ENCODE peak calls at places on chromosomes 3 and 15, in five cellular contexts. V is OCI-LY7, J is left lung, C is A673, M is cardiac muscle cell. L is an unnamed sample. For H3K4me1 and H3K9me3, the result is how much of the 10 kb centered on the place peaks cover.

GRCh38 chr15:69853572-69853971 is 244.1 kb downstream of the TLE3 start:
- DNase-seq in V (no peak), J (no peak), C (peak), M (peak), L (no peak)

GRCh38 chr3:4774531-4774930 is 204.7 kb upstream of the BHLHE40 start:
- DNase-seq in V (no peak), J (no peak), C (no peak), M (no peak), L (no peak)

GRCh38 chr15:63832620-63833245 is 1.0 kb downstream of the HERC1 start:
- DNase-seq in V (peak), J (no peak), C (no peak), M (peak), L (no peak)

GRCh38 chr15:73110246-73110645 is 58.0 kb downstream of the NEO1 start:
- DNase-seq in V (no peak), J (no peak), C (no peak), M (no peak), L (no peak)

GRCh38 chr15:60507596-60508424 is 28.9 kb upstream of the ICE2 start:
- DNase-seq in V (peak), J (no peak), C (peak), M (peak), L (peak)

GRCh38 chr15:100105101-100105500 is 236.7 kb downstream of the ADAMTS17 start:
- DNase-seq in V (no peak), J (no peak), C (no peak), M (no peak), L (no peak)

GRCh38 chr3:168581718-168582332 is 486.1 kb upstream of the GOLIM4 start:
- DNase-seq in V (no peak), J (no peak), C (no peak), M (no peak), L (no peak)

GRCh38 chr3:138417559-138417982 is 16.8 kb upstream of the ESYT3 start:
- DNase-seq in V (peak), J (peak), C (peak), M (peak), L (peak)

GRCh38 chr3:161069441-161070251 is 35.5 kb downstream of the B3GALNT1 start:
- DNase-seq in V (peak), J (no peak), C (no peak), M (peak), L (no peak)

GRCh38 chr3:184037816-184038215 is 6.3 kb downstream of the HTR3D start:
- DNase-seq in V (no peak), J (no peak), C (no peak), M (no peak), L (no peak)

GRCh38 chr3:177131927-177132636 is 65.2 kb downstream of the TBL1XR1 start:
- DNase-seq in V (peak), J (no peak), C (no peak), M (no peak), L (no peak)

GRCh38 chr3:41118461-41119385 is 80.6 kb upstream of the CTNNB1 start:
- DNase-seq in V (no peak), J (no peak), C (no peak), M (no peak), L (no peak)

GRCh38 chr3:159798951-159799350 is 189.7 kb upstream of the IL12A start:
- DNase-seq in V (no peak), J (no peak), C (no peak), M (peak), L (no peak)

GRCh38 chr3:50165388-50166308 is 10.5 kb downstream of the SEMA3F start:
- DNase-seq in V (no peak), J (no peak), C (no peak), M (peak), L (peak)
- H3K4me1 ChIP-seq in V (under half), J (under half), C (under half), M (under half), L (under half)

GRCh38 chr3:196292281-196292923 is 4.9 kb upstream of the PCYT1A start:
- DNase-seq in V (peak), J (no peak), C (no peak), M (no peak), L (no peak)
- TF ChIP-seq CTCF in V (peak), J (no peak), C (no peak), M (no peak), L (no peak)

GRCh38 chr3:187049462-187050101 is 89.7 kb downstream of the RPL39L start:
- DNase-seq in V (no peak), J (no peak), C (no peak), M (no peak), L (no peak)
- H3K9me3 ChIP-seq in V (under half), J (under half), C (under half), M (under half), L (under half)

GRCh38 chr3:195441051-195441450 is 1.8 kb downstream of the ACAP2 start:
- DNase-seq in V (no peak), J (no peak), C (no peak), M (peak), L (no peak)

GRCh38 chr3:195441971-195442572 is 748 bp downstream of the ACAP2 start:
- DNase-seq in V (peak), J (peak), C (peak), M (peak), L (peak)

GRCh38 chr3:195438371-195438770 is 4.4 kb downstream of the ACAP2 start:
- DNase-seq in V (no peak), J (no peak), C (no peak), M (no peak), L (no peak)

GRCh38 chr3:195441476-195441970 is 1.3 kb downstream of the ACAP2 start:
- DNase-seq in V (peak), J (no peak), C (peak), M (peak), L (no peak)

GRCh38 chr3:195440379-195440778 is 2.4 kb downstream of the ACAP2 start:
- DNase-seq in V (no peak), J (no peak), C (no peak), M (no peak), L (no peak)
- H3K4me1 ChIP-seq in V (under half), J (under half), C (under half), M (under half), L (under half)

GRCh38 chr3:129314757-129315385 is 36.2 kb downstream of the HMCES start:
- DNase-seq in V (peak), J (peak), C (peak), M (peak), L (peak)
- TF ChIP-seq CTCF in V (peak), J (peak), C (peak), M (peak), L (no peak)

DNA sequence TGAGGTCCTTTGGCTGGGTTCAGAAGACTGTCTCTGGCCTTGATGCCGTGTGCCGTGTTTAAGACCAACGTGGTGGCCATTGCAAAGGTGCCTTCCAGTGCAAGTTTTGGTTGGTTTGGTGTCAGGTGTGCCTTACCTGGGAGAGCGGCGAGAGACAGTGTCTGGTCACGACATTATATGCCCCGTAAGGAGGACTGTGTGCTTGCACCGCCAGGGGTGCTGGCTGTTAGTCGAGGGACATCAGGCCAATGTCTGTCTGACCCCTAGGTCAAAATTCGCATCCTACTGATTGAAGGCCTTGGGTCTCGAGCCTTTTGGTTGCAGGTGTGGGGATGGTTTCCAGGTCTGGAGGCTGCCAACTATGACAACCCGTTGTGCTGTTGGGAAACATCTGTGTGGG is 111.9 kb downstream of the SNRPN start:
- DNase-seq in V (no peak), J (no peak), C (no peak), M (no peak), L (no peak)
- H3K9me3 ChIP-seq in V (under half), J (half or more), C (half or more), M (under half), L (under half)

GRCh38 chr3:38031022-38031994 is 1.9 kb upstream of the PLCD1 start:
- DNase-seq in V (no peak), J (peak), C (no peak), M (peak), L (no peak)
- H3K4me1 ChIP-seq in V (under half), J (under half), C (under half), M (under half), L (under half)

DNA sequence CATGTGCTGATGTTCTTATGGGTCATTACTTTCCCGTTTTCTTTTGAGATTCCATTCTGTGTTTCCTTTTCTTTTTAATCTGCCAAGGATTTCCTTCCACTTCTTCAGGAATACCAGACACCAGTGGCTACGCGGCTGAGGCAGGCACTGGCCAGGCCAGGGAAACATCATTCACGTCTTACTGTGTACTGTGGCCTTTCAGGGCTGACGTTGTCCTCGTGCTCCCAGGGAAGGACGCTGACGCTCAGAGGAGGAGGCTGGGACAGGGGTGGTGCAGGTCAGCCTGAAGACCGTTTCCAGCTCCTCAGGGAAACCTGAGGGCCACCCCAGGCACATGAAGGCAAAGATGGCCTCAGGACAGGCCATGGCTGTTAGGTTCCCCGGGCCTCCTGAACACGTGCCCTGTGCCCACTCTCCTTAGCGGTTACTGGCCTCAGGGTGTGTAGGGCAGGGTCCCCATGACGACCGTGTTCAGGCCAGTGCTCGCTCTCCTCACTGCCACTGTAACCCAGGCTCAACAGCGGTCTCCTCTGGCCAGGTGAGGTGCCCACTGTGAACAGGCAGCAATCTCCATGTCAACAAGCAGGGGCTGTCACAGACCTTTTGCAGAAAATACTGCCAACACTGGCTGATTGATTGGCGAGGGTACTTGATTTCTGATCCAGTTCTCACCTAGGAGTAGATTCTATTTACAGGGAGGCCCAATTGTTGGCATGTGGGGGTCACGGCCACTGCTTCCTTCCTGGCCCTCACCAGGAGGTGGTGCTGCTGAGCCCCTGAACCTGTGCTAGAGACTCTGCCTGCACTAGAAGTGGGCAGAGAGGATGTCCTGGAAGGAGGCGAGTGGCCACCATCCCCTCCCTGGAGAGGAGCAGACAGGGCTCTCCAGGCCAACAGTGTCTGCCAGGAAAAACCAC is 169.5 kb downstream of the ATP10A start:
- DNase-seq in V (peak), J (no peak), C (no peak), M (peak), L (no peak)
- TF ChIP-seq CTCF in V (peak), J (peak), C (peak), M (peak), L (peak)

DNA sequence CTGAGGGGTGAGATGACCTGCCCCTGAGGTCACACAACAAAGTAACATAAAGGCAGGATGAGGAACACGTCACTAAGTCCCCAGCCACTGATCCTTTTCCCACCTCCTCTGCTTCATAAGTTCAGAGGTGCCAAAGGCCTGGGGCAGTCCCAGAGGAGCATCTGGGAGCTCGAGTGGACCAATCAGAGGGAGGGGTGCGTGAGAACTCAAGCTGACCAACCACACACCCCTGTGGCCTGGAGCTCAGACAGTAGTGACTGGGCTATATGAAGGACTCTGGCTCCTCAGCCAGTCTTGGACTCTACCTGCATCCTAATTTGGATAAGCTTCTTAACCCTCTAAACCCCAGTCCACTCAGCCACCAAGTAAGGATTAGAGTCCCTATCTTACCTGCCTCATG is 28.0 kb upstream of the CAV3 start:
- DNase-seq in V (no peak), J (no peak), C (no peak), M (no peak), L (no peak)
- H3K9me3 ChIP-seq in V (under half), J (under half), C (under half), M (under half), L (under half)

GRCh38 chr3:101851833-101852232 is 2.5 kb downstream of the NFKBIZ start:
- DNase-seq in V (no peak), J (no peak), C (no peak), M (no peak), L (no peak)
- H3K4me1 ChIP-seq in V (under half), J (under half), C (under half), M (under half), L (under half)

L was measured in BE2C.